ENCODE peak calls at places on chromosomes 13 and 19, in four cellular contexts. K, O, N and H are unnamed samples.

GRCh38 chr19:1747285-1748114 is 5.8 kb upstream of the ONECUT3 start:
- DNase-seq in K (peak), O (peak), N (no peak), H (no peak)

GRCh38 chr13:101570410-101570809 is 117.9 kb downstream of the ITGBL1 start:
- DNase-seq in K (no peak), O (peak), N (no peak), H (no peak)

GRCh38 chr13:88802886-88803285 is 1131.7 kb downstream of the SLITRK5 start:
- DNase-seq in K (no peak), O (no peak), N (no peak), H (no peak)

GRCh38 chr13:46396341-46396740 is 9.3 kb upstream of the RUBCNL start:
- DNase-seq in K (no peak), O (no peak), N (no peak), H (no peak)

GRCh38 chr19:343941-344624 is 513 bp downstream of the MIER2 start:
- DNase-seq in K (no peak), O (no peak), N (peak), H (peak)

GRCh38 chr19:50195224-50195623 is 8.2 kb upstream of the MYH14 start:
- DNase-seq in K (no peak), O (no peak), N (no peak), H (no peak)

GRCh38 chr13:60146491-60146890 is 17.2 kb downstream of the DIAPH3 start:
- DNase-seq in K (no peak), O (no peak), N (no peak), H (no peak)

GRCh38 chr13:113178896-113179167 is 20.4 kb downstream of the PROZ start:
- DNase-seq in K (no peak), O (no peak), N (no peak), H (no peak)

GRCh38 chr13:98741741-98742435 is 10.6 kb downstream of the SLC15A1 start:
- DNase-seq in K (no peak), O (no peak), N (no peak), H (no peak)

GRCh38 chr19:30017172-30017571 is 75.1 kb downstream of the URI1 start:
- DNase-seq in K (no peak), O (no peak), N (no peak), H (no peak)

GRCh38 chr19:10946964-10947657 is 13.7 kb upstream of the SMARCA4 start:
- DNase-seq in K (no peak), O (peak), N (no peak), H (no peak)

GRCh38 chr19:50713556-50714236 is 5.9 kb downstream of the SHANK1 start:
- DNase-seq in K (no peak), O (no peak), N (no peak), H (no peak)

GRCh38 chr19:30222993-30223865 is 149.0 kb upstream of the ZNF536 start:
- DNase-seq in K (no peak), O (no peak), N (no peak), H (no peak)